ENCODE peak calls at places on chromosomes 12 and 14, in four cellular contexts. One of them, this sample, is unnamed.

GRCh38 chr14:101843665-101844064 is 82.2 kb downstream of the PPP2R5C start:
- DNase-seq in testis: no peak
- DNase-seq in right cardiac atrium: no peak
- DNase-seq in hepatocyte: no peak
- DNase-seq in this sample: no peak

GRCh38 chr14:23177181-23177580 is 6.3 kb downstream of the SLC7A8 start:
- DNase-seq in testis: no peak
- DNase-seq in right cardiac atrium: no peak
- DNase-seq in hepatocyte: no peak
- DNase-seq in this sample: no peak

GRCh38 chr14:103847954-103848719 is 762 bp upstream of the PPP1R13B start:
- DNase-seq in testis: peak
- DNase-seq in right cardiac atrium: peak
- DNase-seq in hepatocyte: peak
- DNase-seq in this sample: peak

GRCh38 chr14:35632276-35633071 is 98.5 kb downstream of the INSM2 start:
- DNase-seq in testis: no peak
- DNase-seq in right cardiac atrium: no peak
- DNase-seq in hepatocyte: no peak
- DNase-seq in this sample: peak

GRCh38 chr14:33509927-33510535 is 440.8 kb downstream of the EGLN3 start:
- DNase-seq in testis: no peak
- DNase-seq in right cardiac atrium: no peak
- DNase-seq in hepatocyte: no peak
- DNase-seq in this sample: peak

GRCh38 chr12:78698747-78699146 is 165.8 kb upstream of the SYT1 start:
- DNase-seq in testis: no peak
- DNase-seq in right cardiac atrium: no peak
- DNase-seq in hepatocyte: no peak
- DNase-seq in this sample: no peak

GRCh38 chr14:104390941-104391901 is 188.3 kb upstream of the C14orf180 start:
- DNase-seq in testis: peak
- DNase-seq in right cardiac atrium: peak
- DNase-seq in hepatocyte: no peak
- DNase-seq in this sample: no peak

GRCh38 chr12:94599189-94599588 is 51.2 kb downstream of the TMCC3 start:
- DNase-seq in testis: no peak
- DNase-seq in right cardiac atrium: no peak
- DNase-seq in hepatocyte: no peak
- DNase-seq in this sample: no peak

GRCh38 chr14:101562659-101563351 is 1.5 kb downstream of the DIO3 start:
- DNase-seq in testis: no peak
- DNase-seq in right cardiac atrium: no peak
- DNase-seq in hepatocyte: no peak
- DNase-seq in this sample: no peak

GRCh38 chr14:100802179-100802578 is 23.7 kb upstream of the MEG3 start:
- DNase-seq in testis: no peak
- DNase-seq in right cardiac atrium: no peak
- DNase-seq in hepatocyte: no peak
- DNase-seq in this sample: no peak

GRCh38 chr14:36515105-36515593 is 4.9 kb downstream of the NKX2-1 start:
- DNase-seq in testis: no peak
- DNase-seq in right cardiac atrium: no peak
- DNase-seq in hepatocyte: no peak
- DNase-seq in this sample: no peak

GRCh38 chr12:111643428-111643826 is 42.3 kb downstream of the BRAP start:
- DNase-seq in testis: peak
- DNase-seq in right cardiac atrium: peak
- DNase-seq in hepatocyte: peak
- DNase-seq in this sample: no peak

GRCh38 chr12:26058308-26058707 is 66.5 kb downstream of the BHLHE41 start:
- DNase-seq in testis: no peak
- DNase-seq in right cardiac atrium: no peak
- DNase-seq in hepatocyte: no peak
- DNase-seq in this sample: no peak

GRCh38 chr12:26056335-26056734 is 68.5 kb downstream of the BHLHE41 start:
- DNase-seq in testis: no peak
- DNase-seq in right cardiac atrium: no peak
- DNase-seq in hepatocyte: no peak
- DNase-seq in this sample: no peak

GRCh38 chr12:26054383-26054782 is 70.5 kb downstream of the BHLHE41 start:
- DNase-seq in testis: no peak
- DNase-seq in right cardiac atrium: no peak
- DNase-seq in hepatocyte: no peak
- DNase-seq in this sample: no peak

GRCh38 chr12:26052652-26053051 is 72.2 kb downstream of the BHLHE41 start:
- DNase-seq in testis: no peak
- DNase-seq in right cardiac atrium: no peak
- DNase-seq in hepatocyte: no peak
- DNase-seq in this sample: no peak

GRCh38 chr12:26055087-26055486 is 69.8 kb downstream of the BHLHE41 start:
- DNase-seq in testis: no peak
- DNase-seq in right cardiac atrium: no peak
- DNase-seq in hepatocyte: no peak
- DNase-seq in this sample: no peak
- H3K4me3 ChIP-seq in testis: no peak
- H3K4me3 ChIP-seq in right cardiac atrium: no peak
- H3K4me3 ChIP-seq in hepatocyte: no peak
- H3K4me3 ChIP-seq in this sample: no peak

DNA sequence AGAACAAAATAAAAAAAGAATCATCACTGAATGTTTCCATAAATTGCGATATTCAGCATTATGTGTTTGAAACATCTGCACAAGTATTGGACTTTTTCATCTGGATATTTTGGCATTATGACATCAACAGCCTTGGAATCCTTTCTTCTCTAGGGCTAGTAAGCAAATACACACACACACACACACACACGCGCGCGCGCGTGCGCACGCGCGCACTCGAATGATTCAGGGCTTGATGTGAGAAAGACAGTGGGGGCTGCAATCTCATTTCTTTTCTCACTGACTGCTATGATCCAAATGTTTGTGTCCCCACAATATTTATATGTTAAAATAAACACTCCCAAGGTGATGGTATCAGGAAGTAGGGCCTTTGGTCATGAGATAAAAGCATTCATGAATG is 90.1 kb upstream of the SLC38A4 start:
- DNase-seq in testis: no peak
- DNase-seq in right cardiac atrium: no peak
- DNase-seq in hepatocyte: no peak
- DNase-seq in this sample: no peak
- H3K27ac ChIP-seq in testis: no peak
- H3K27ac ChIP-seq in right cardiac atrium: no peak
- H3K27ac ChIP-seq in hepatocyte: no peak
- H3K27ac ChIP-seq in this sample: no peak

GRCh38 chr12:46604684-46605083 is 221.1 kb downstream of the SLC38A4 start:
- DNase-seq in testis: no peak
- DNase-seq in right cardiac atrium: no peak
- DNase-seq in hepatocyte: no peak
- DNase-seq in this sample: no peak
- H3K4me3 ChIP-seq in testis: no peak
- H3K4me3 ChIP-seq in right cardiac atrium: no peak
- H3K4me3 ChIP-seq in hepatocyte: no peak
- H3K4me3 ChIP-seq in this sample: no peak

DNA sequence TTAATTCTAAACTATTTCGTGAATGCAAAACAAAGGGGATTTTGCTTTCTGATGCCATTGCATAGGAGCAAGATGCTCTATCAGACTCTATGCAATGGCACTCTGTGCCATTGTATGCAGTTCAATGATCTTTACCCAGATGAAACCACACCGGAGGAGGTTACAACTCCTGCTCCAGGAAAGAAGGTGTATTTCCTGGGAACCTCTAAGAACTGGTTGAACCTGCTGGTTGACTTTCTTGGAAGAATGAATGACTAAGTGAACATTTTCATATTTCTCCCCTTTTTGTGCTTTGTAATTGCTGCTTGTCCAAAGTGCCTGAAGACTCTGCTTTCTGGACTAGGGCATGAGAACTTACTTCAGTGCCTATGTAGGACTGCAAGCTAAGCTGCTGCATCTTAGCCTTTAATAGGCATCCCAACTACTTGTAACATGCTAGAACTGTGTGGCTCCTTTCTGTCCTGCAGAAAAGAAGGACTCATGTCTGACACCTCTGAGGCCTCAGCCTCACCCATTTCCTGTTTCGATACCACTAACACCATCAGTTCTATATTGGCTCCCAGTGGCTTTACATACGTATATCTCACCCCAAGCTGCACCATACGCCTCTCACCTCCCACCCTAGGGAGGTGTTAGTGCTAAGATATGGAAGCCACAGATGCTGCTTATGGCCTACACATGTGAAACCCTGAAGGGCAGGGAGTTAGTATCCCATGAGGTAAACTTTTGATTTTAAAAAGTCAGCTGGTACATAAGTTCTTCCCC is 193.5 kb upstream of the CNOT2 start:
- DNase-seq in testis: no peak
- DNase-seq in right cardiac atrium: no peak
- DNase-seq in hepatocyte: peak
- DNase-seq in this sample: no peak
- H3K27ac ChIP-seq in testis: no peak
- H3K27ac ChIP-seq in right cardiac atrium: no peak
- H3K27ac ChIP-seq in hepatocyte: peak
- H3K27ac ChIP-seq in this sample: no peak

GRCh38 chr12:50482566-50482965 is 22.2 kb upstream of the DIP2B start:
- DNase-seq in testis: no peak
- DNase-seq in right cardiac atrium: no peak
- DNase-seq in hepatocyte: no peak
- DNase-seq in this sample: no peak
- H3K4me3 ChIP-seq in testis: no peak
- H3K4me3 ChIP-seq in right cardiac atrium: no peak
- H3K4me3 ChIP-seq in hepatocyte: no peak
- H3K4me3 ChIP-seq in this sample: no peak